ENCODE peak calls at places on chromosomes 5 and 9, in eight cellular contexts. Y, Z, M, G, B, F, R and J are unnamed samples.

GRCh38 chr5:172110921-172111873 is 76.8 kb downstream of the STK10 start:
- DNase-seq in M (no peak), R (no peak), F (peak; percentile 65), B (no peak), G (peak; percentile 51), Z (peak; percentile 19), Y (peak; percentile 71), J (no peak)

GRCh38 chr5:139636207-139636792 is 11.8 kb upstream of the CXXC5 start:
- DNase-seq in B (no peak), G (no peak), Z (no peak), F (peak; percentile 56), M (peak; percentile 55), Y (no peak), R (no peak), J (no peak)

GRCh38 chr5:168875839-168876238 is 296.7 kb upstream of the PANK3 start:
- DNase-seq in Y (no peak), B (peak; percentile 10), Z (no peak), R (no peak), M (peak; percentile 18), F (no peak), G (no peak), J (no peak)

GRCh38 chr9:69223605-69224004 is 49.5 kb downstream of the TJP2 start:
- DNase-seq in Z (peak; percentile 51), B (peak; percentile 74), G (no peak), R (no peak), M (peak; percentile 76), F (no peak), Y (peak; percentile 67), J (peak; percentile 32)

GRCh38 chr5:79850316-79850822 is 140.7 kb downstream of the MTX3 start:
- DNase-seq in B (no peak), G (no peak), Z (no peak), F (peak; percentile 34), Y (no peak), R (peak; percentile 67), M (no peak), J (no peak)

GRCh38 chr9:87711857-87712800 is 13.8 kb upstream of the CTSL start:
- DNase-seq in M (peak; percentile 90), G (no peak), B (no peak), F (no peak), R (peak; percentile 66), Z (peak; percentile 82), Y (peak; percentile 61), J (no peak)

GRCh38 chr9:119195521-119195920 is 173.7 kb downstream of the BRINP1 start:
- DNase-seq in G (no peak), B (no peak), R (no peak), Z (no peak), M (no peak), F (no peak), Y (no peak), J (no peak)

GRCh38 chr9:12666813-12667212 is 26.4 kb upstream of the TYRP1 start:
- DNase-seq in F (no peak), Y (peak; percentile 25), G (no peak), Z (no peak), B (no peak), R (no peak), M (no peak), J (no peak)

GRCh38 chr9:71835596-71835995 is 67.3 kb upstream of the CEMIP2 start:
- DNase-seq in Z (no peak), B (no peak), M (no peak), F (no peak), G (no peak), R (no peak), Y (no peak), J (no peak)

GRCh38 chr9:127347831-127348699 is 48.9 kb upstream of the SLC2A8 start:
- DNase-seq in Y (no peak), R (no peak), G (no peak), Z (no peak), M (peak; percentile 5), B (peak; percentile 42), F (no peak), J (peak; percentile 24)

GRCh38 chr9:132160802-132161742 is 786 bp upstream of the NTNG2 start:
- DNase-seq in G (no peak), Y (peak; percentile 69), F (no peak), R (peak; percentile 29), B (peak; percentile 45), M (peak; percentile 56), Z (peak; percentile 37), J (no peak)

GRCh38 chr5:139889410-139889809 is 93.8 kb downstream of the PSD2 start:
- DNase-seq in F (no peak), R (no peak), Y (no peak), M (no peak), G (no peak), B (no peak), Z (no peak), J (no peak)

GRCh38 chr9:132878695-132879064 is at the start of gene SPACA9:
- DNase-seq in F (peak; percentile 63), B (peak; percentile 57), G (peak; percentile 82), R (no peak), Y (no peak), Z (peak; percentile 23), M (peak; percentile 57), J (no peak)

GRCh38 chr9:121386442-121387175 is 16.6 kb upstream of the STOM start:
- DNase-seq in Y (no peak), F (no peak), R (no peak), B (no peak), Z (no peak), G (no peak), M (no peak), J (no peak)

GRCh38 chr9:77599492-77599891 is 48.6 kb downstream of the GNA14 start:
- DNase-seq in M (no peak), Z (no peak), R (no peak), F (no peak), G (no peak), B (no peak), Y (no peak), J (no peak)

GRCh38 chr5:100761192-100761591 is 141.9 kb downstream of the ST8SIA4 start:
- DNase-seq in R (no peak), B (no peak), M (no peak), Y (no peak), F (no peak), Z (no peak), G (no peak), J (no peak)

GRCh38 chr5:135240283-135240633 is 158.8 kb downstream of the MACROH2A1 start:
- DNase-seq in G (no peak), M (no peak), F (peak; percentile 22), B (no peak), Y (no peak), Z (no peak), R (no peak), J (no peak)